ENCODE peak calls at places on chromosomes 6 and 20, in six cellular contexts. One of them, this sample, is unnamed.
A peak's percentile ranks its signal among the peaks of the same experiment; 100 is the strongest.

GRCh38 chr6:105608711-105609374 is 206.0 kb upstream of the PREP start:
- DNase-seq in naive thymus-derived CD8-positive, alpha-beta T cell: no peak
- DNase-seq in A172: peak; percentile 95
- DNase-seq in NCI-H460: peak; percentile 97
- DNase-seq in chondrocyte: no peak
- DNase-seq in stimulated activated naive B cell treated with anti-CD40 and anti-IgM and Interleukin-4, amounts not matched to agents 10 μg/mL and 1 μg/mL and 100 μg/mL, for 72 hours: no peak
- DNase-seq in this sample: no peak

GRCh38 chr6:55182016-55182650 is 7.8 kb downstream of the HCRTR2 start:
- DNase-seq in naive thymus-derived CD8-positive, alpha-beta T cell: no peak
- DNase-seq in chondrocyte: peak; percentile 47
- DNase-seq in NCI-H460: no peak
- DNase-seq in stimulated activated naive B cell treated with anti-CD40 and anti-IgM and Interleukin-4, amounts not matched to agents 10 μg/mL and 1 μg/mL and 100 μg/mL, for 72 hours: no peak
- DNase-seq in A172: no peak
- DNase-seq in this sample: no peak

GRCh38 chr6:10633216-10633615 is 61.2 kb downstream of the C6orf52 start:
- DNase-seq in NCI-H460: no peak
- DNase-seq in chondrocyte: no peak
- DNase-seq in stimulated activated naive B cell treated with anti-CD40 and anti-IgM and Interleukin-4, amounts not matched to agents 10 μg/mL and 1 μg/mL and 100 μg/mL, for 72 hours: peak; percentile 31
- DNase-seq in naive thymus-derived CD8-positive, alpha-beta T cell: no peak
- DNase-seq in A172: peak; percentile 92
- DNase-seq in this sample: no peak

GRCh38 chr6:159042003-159042823 is 2.6 kb downstream of the TAGAP start:
- DNase-seq in naive thymus-derived CD8-positive, alpha-beta T cell: peak; percentile 72
- DNase-seq in stimulated activated naive B cell treated with anti-CD40 and anti-IgM and Interleukin-4, amounts not matched to agents 10 μg/mL and 1 μg/mL and 100 μg/mL, for 72 hours: peak; percentile 69
- DNase-seq in A172: peak; percentile 68
- DNase-seq in NCI-H460: peak; percentile 36
- DNase-seq in chondrocyte: no peak
- DNase-seq in this sample: no peak

GRCh38 chr6:168046696-168047095 is 32.3 kb downstream of the FRMD1 start:
- DNase-seq in chondrocyte: peak; percentile 27
- DNase-seq in A172: no peak
- DNase-seq in NCI-H460: no peak
- DNase-seq in stimulated activated naive B cell treated with anti-CD40 and anti-IgM and Interleukin-4, amounts not matched to agents 10 μg/mL and 1 μg/mL and 100 μg/mL, for 72 hours: no peak
- DNase-seq in naive thymus-derived CD8-positive, alpha-beta T cell: no peak
- DNase-seq in this sample: no peak

GRCh38 chr6:47599512-47599911 is 98.9 kb upstream of the ADGRF4 start:
- DNase-seq in chondrocyte: no peak
- DNase-seq in naive thymus-derived CD8-positive, alpha-beta T cell: no peak
- DNase-seq in stimulated activated naive B cell treated with anti-CD40 and anti-IgM and Interleukin-4, amounts not matched to agents 10 μg/mL and 1 μg/mL and 100 μg/mL, for 72 hours: no peak
- DNase-seq in NCI-H460: no peak
- DNase-seq in A172: no peak
- DNase-seq in this sample: no peak

GRCh38 chr20:58714923-58715708 is 22.5 kb downstream of the NPEPL1 start:
- DNase-seq in NCI-H460: no peak
- DNase-seq in stimulated activated naive B cell treated with anti-CD40 and anti-IgM and Interleukin-4, amounts not matched to agents 10 μg/mL and 1 μg/mL and 100 μg/mL, for 72 hours: no peak
- DNase-seq in naive thymus-derived CD8-positive, alpha-beta T cell: no peak
- DNase-seq in chondrocyte: peak; percentile 90
- DNase-seq in A172: no peak
- DNase-seq in this sample: peak; percentile 52

GRCh38 chr6:44712353-44713147 is 325.0 kb downstream of the CDC5L start:
- DNase-seq in naive thymus-derived CD8-positive, alpha-beta T cell: no peak
- DNase-seq in A172: no peak
- DNase-seq in NCI-H460: no peak
- DNase-seq in chondrocyte: no peak
- DNase-seq in stimulated activated naive B cell treated with anti-CD40 and anti-IgM and Interleukin-4, amounts not matched to agents 10 μg/mL and 1 μg/mL and 100 μg/mL, for 72 hours: no peak
- DNase-seq in this sample: no peak

GRCh38 chr6:139262519-139263300 is 29.1 kb downstream of the TXLNB start:
- DNase-seq in NCI-H460: no peak
- DNase-seq in stimulated activated naive B cell treated with anti-CD40 and anti-IgM and Interleukin-4, amounts not matched to agents 10 μg/mL and 1 μg/mL and 100 μg/mL, for 72 hours: no peak
- DNase-seq in naive thymus-derived CD8-positive, alpha-beta T cell: no peak
- DNase-seq in A172: peak; percentile 14
- DNase-seq in chondrocyte: no peak
- DNase-seq in this sample: no peak

GRCh38 chr6:30615219-30615957 is 1.7 kb downstream of the PPP1R10 start:
- DNase-seq in naive thymus-derived CD8-positive, alpha-beta T cell: peak; percentile 32
- DNase-seq in NCI-H460: peak; percentile 58
- DNase-seq in A172: peak; percentile 60
- DNase-seq in chondrocyte: no peak
- DNase-seq in stimulated activated naive B cell treated with anti-CD40 and anti-IgM and Interleukin-4, amounts not matched to agents 10 μg/mL and 1 μg/mL and 100 μg/mL, for 72 hours: peak; percentile 34
- DNase-seq in this sample: peak; percentile 64

GRCh38 chr20:59456342-59457132 is 147.8 kb upstream of the PHACTR3 start:
- DNase-seq in chondrocyte: no peak
- DNase-seq in NCI-H460: no peak
- DNase-seq in stimulated activated naive B cell treated with anti-CD40 and anti-IgM and Interleukin-4, amounts not matched to agents 10 μg/mL and 1 μg/mL and 100 μg/mL, for 72 hours: no peak
- DNase-seq in A172: no peak
- DNase-seq in naive thymus-derived CD8-positive, alpha-beta T cell: no peak
- DNase-seq in this sample: no peak

GRCh38 chr6:25331085-25331685 is 52.0 kb downstream of the CARMIL1 start:
- DNase-seq in naive thymus-derived CD8-positive, alpha-beta T cell: no peak
- DNase-seq in NCI-H460: no peak
- DNase-seq in stimulated activated naive B cell treated with anti-CD40 and anti-IgM and Interleukin-4, amounts not matched to agents 10 μg/mL and 1 μg/mL and 100 μg/mL, for 72 hours: no peak
- DNase-seq in chondrocyte: no peak
- DNase-seq in A172: no peak
- DNase-seq in this sample: no peak

This sample was measured in tibial artery.